ENCODE peak calls at places on chromosomes 4 and X, in six cellular contexts. F is stimulated activated CD4-positive, alpha-beta T cell treated with anti-CD3 and anti-CD28 coated beads, Interleukin-15, amount 100 ng/mL, for 1 hour; U is WTC11; S is brain microvascular endothelial cell; C is fibroblast of the aortic adventitia; N is stimulated activated CD8-positive, alpha-beta memory T cell treated with anti-CD3 and anti-CD28 coated beads, Interleukin-2, amount 100 ng/mL, for 48 hours. X is an unnamed sample.

GRCh38 chrX:75603833-75604232 is 81.0 kb upstream of the ZDHHC15 start:
- DNase-seq in F (no peak), U (no peak), S (peak), C (peak), N (no peak), X (peak)

GRCh38 chrX:22652596-22652995 is 347.2 kb upstream of the DDX53 start:
- DNase-seq in F (no peak), U (peak), S (peak), C (peak), N (no peak), X (peak)

GRCh38 chrX:19017271-19017670 is 33.4 kb upstream of the PHKA2 start:
- DNase-seq in F (no peak), U (peak), S (no peak), C (peak), N (no peak), X (peak)

GRCh38 chr4:76974150-76974549 is 24.6 kb downstream of the SEPTIN11 start:
- DNase-seq in F (no peak), U (no peak), S (no peak), C (no peak), N (no peak), X (no peak)

GRCh38 chr4:56147371-56147770 is 198.6 kb downstream of the CEP135 start:
- DNase-seq in F (no peak), U (no peak), S (no peak), C (peak), N (no peak), X (no peak)

GRCh38 chr4:2062808-2063524 is 3.8 kb downstream of the NAT8L start:
- DNase-seq in F (no peak), U (no peak), S (no peak), C (no peak), N (no peak), X (no peak)

GRCh38 chr4:114606240-114606639 is 7.6 kb downstream of the UGT8 start:
- DNase-seq in F (no peak), U (peak), S (no peak), C (no peak), N (no peak), X (no peak)

GRCh38 chr4:122041312-122041711 is 89.5 kb upstream of the TRPC3 start:
- DNase-seq in F (no peak), U (no peak), S (no peak), C (no peak), N (no peak), X (no peak)

GRCh38 chr4:64581422-64581821 is 172.2 kb upstream of the TECRL start:
- DNase-seq in F (no peak), U (no peak), S (peak), C (peak), N (no peak), X (no peak)

GRCh38 chrX:103734125-103734760 is 23.5 kb downstream of the TMEM31 start:
- DNase-seq in F (no peak), U (no peak), S (no peak), C (peak), N (peak), X (no peak)

GRCh38 chr4:40325406-40326019 is 9.6 kb upstream of the CHRNA9 start:
- DNase-seq in F (no peak), U (peak), S (peak), C (peak), N (no peak), X (peak)

GRCh38 chrX:151722241-151722846 is 6.5 kb downstream of the FATE1 start:
- DNase-seq in F (no peak), U (peak), S (no peak), C (peak), N (no peak), X (peak)

GRCh38 chr4:33162122-33162521 is 2442.0 kb downstream of the PCDH7 start:
- DNase-seq in F (no peak), U (no peak), S (no peak), C (no peak), N (no peak), X (no peak)

GRCh38 chrX:43976216-43976615 is 3.0 kb upstream of the NDP start:
- DNase-seq in F (no peak), U (no peak), S (no peak), C (no peak), N (no peak), X (no peak)

X was measured in HuH-7.